ENCODE peak calls at places on chromosomes 13 and 19, in four cellular contexts. O, P, R and I are unnamed samples.

GRCh38 chr13:90454002-90454636 is 893.4 kb upstream of the MIR17HG start:
- DNase-seq in O (no peak), P (no peak), R (no peak), I (no peak)

GRCh38 chr19:44548736-44549135 is 19.3 kb upstream of the CEACAM20 start:
- DNase-seq in O (no peak), P (peak), R (no peak), I (no peak)

GRCh38 chr13:43387880-43388279 is 364.5 kb downstream of the DNAJC15 start:
- DNase-seq in O (no peak), P (no peak), R (no peak), I (no peak)

GRCh38 chr19:42369433-42370067 is 20.5 kb downstream of the CNFN start:
- DNase-seq in O (no peak), P (no peak), R (no peak), I (no peak)

GRCh38 chr13:39515231-39515630 is 87.8 kb downstream of the LHFPL6 start:
- DNase-seq in O (no peak), P (no peak), R (no peak), I (no peak)

GRCh38 chr13:19151581-19152263 is 29.9 kb downstream of the TUBA3C start:
- DNase-seq in O (no peak), P (no peak), R (no peak), I (no peak)

GRCh38 chr13:66313408-66313807 is 916.7 kb downstream of the PCDH9 start:
- DNase-seq in O (no peak), P (no peak), R (no peak), I (no peak)

GRCh38 chr19:58317481-58318072 is 9.2 kb upstream of the ZSCAN22 start:
- DNase-seq in O (no peak), P (no peak), R (no peak), I (no peak)

GRCh38 chr13:49240017-49240416 is 7.7 kb upstream of the CDADC1 start:
- DNase-seq in O (no peak), P (peak), R (peak), I (no peak)

GRCh38 chr13:31045621-31046081 is 113.2 kb downstream of the TEX26 start:
- DNase-seq in O (no peak), P (peak), R (peak), I (peak)

GRCh38 chr19:6616011-6616410 is 25.1 kb upstream of the CD70 start:
- DNase-seq in O (no peak), P (peak), R (no peak), I (no peak)

GRCh38 chr13:85725433-85725832 is 73.8 kb downstream of the SLITRK6 start:
- DNase-seq in O (no peak), P (no peak), R (no peak), I (no peak)

GRCh38 chr13:31775686-31776085 is 36.4 kb downstream of the RXFP2 start:
- DNase-seq in O (no peak), P (no peak), R (no peak), I (no peak)